ENCODE peak calls at places on chromosomes 12 and 14, in ten cellular contexts. B, U, Z, G, F, H, N, R, L and X are unnamed samples.

GRCh38 chr12:103546959-103547358 is 40.1 kb upstream of the STAB2 start:
- DNase-seq in F (no peak), Z (no peak), H (no peak), B (no peak), L (no peak), U (no peak), G (no peak), N (no peak), R (no peak), X (no peak)

GRCh38 chr12:45354399-45354798 is 138.5 kb downstream of the ANO6 start:
- DNase-seq in B (no peak), U (no peak), Z (no peak), R (no peak), H (no peak), N (no peak), L (no peak), G (no peak), F (no peak), X (no peak)

GRCh38 chr12:103249614-103250013 is 246.2 kb downstream of the C12orf42 start:
- DNase-seq in F (no peak), B (no peak), H (no peak), L (no peak), U (no peak), N (no peak), R (no peak), Z (no peak), G (no peak), X (no peak)

GRCh38 chr12:122871851-122872785 is 23.8 kb downstream of the VPS37B start:
- DNase-seq in N (no peak), L (no peak), R (peak), Z (peak), G (no peak), U (peak), F (peak), H (peak), B (peak), X (no peak)

GRCh38 chr12:69338120-69338859 is 9.9 kb upstream of the LYZ start:
- DNase-seq in N (no peak), F (no peak), Z (no peak), B (no peak), U (no peak), H (no peak), L (no peak), G (no peak), R (no peak), X (no peak)

GRCh38 chr12:93292213-93292612 is 85.5 kb upstream of the NUDT4 start:
- DNase-seq in F (no peak), Z (no peak), G (no peak), R (no peak), N (no peak), U (no peak), H (no peak), B (no peak), L (no peak), X (no peak)

GRCh38 chr12:11581179-11581755 is 68.2 kb upstream of the ETV6 start:
- DNase-seq in L (peak), R (peak), U (peak), G (no peak), N (peak), B (peak), F (peak), Z (peak), H (peak), X (peak)

GRCh38 chr12:12901158-12901791 is 9.9 kb downstream of the GPRC5A start:
- DNase-seq in N (no peak), B (peak), H (peak), F (peak), L (no peak), R (no peak), U (peak), G (no peak), Z (peak), X (no peak)

GRCh38 chr12:47152095-47152494 is 72.3 kb upstream of the AMIGO2 start:
- DNase-seq in N (no peak), U (no peak), L (no peak), H (no peak), B (no peak), Z (no peak), R (no peak), F (no peak), G (no peak), X (no peak)

GRCh38 chr12:122789637-122790036 is 15.3 kb downstream of the CCDC62 start:
- DNase-seq in N (no peak), R (no peak), B (no peak), U (no peak), L (no peak), G (no peak), H (no peak), F (no peak), Z (no peak), X (no peak)

GRCh38 chr12:125218952-125219351 is 153.7 kb downstream of the AACS start:
- DNase-seq in L (no peak), F (peak), H (no peak), Z (no peak), U (no peak), N (no peak), R (no peak), B (no peak), G (no peak), X (no peak)

GRCh38 chr12:33605776-33606175 is 166.2 kb upstream of the SYT10 start:
- DNase-seq in U (no peak), G (no peak), R (no peak), N (no peak), L (no peak), B (no peak), H (peak), Z (no peak), F (peak), X (no peak)

GRCh38 chr12:50246873-50247612 is 36.3 kb downstream of the LIMA1 start:
- DNase-seq in G (no peak), N (peak), B (peak), L (no peak), U (peak), H (peak), F (peak), R (peak), Z (peak), X (peak)

GRCh38 chr14:24268225-24268624 is 3.2 kb downstream of the RABGGTA start:
- DNase-seq in B (no peak), U (no peak), F (no peak), R (no peak), G (no peak), H (no peak), L (no peak), N (no peak), Z (no peak), X (no peak)

GRCh38 chr12:31029466-31029865 is 44.2 kb upstream of the DDX11 start:
- DNase-seq in L (no peak), F (no peak), G (no peak), N (no peak), B (no peak), R (no peak), H (no peak), Z (no peak), U (no peak), X (no peak)

GRCh38 chr14:58428011-58428807 is 690 bp downstream of the KIAA0586 start:
- DNase-seq in R (peak), Z (peak), B (peak), H (peak), F (peak), L (no peak), U (peak), N (peak), G (no peak), X (peak)

GRCh38 chr14:55578511-55578910 is 1.5 kb upstream of the KTN1 start:
- DNase-seq in H (no peak), G (no peak), B (no peak), U (no peak), R (no peak), L (no peak), N (no peak), F (no peak), Z (no peak), X (no peak)

GRCh38 chr12:19799886-19800602 is 360.8 kb downstream of the AEBP2 start:
- DNase-seq in B (no peak), L (no peak), F (no peak), N (peak), U (peak), Z (no peak), G (no peak), H (peak), R (no peak), X (no peak)

GRCh38 chr12:107225626-107226025 is 132.3 kb upstream of the CRY1 start:
- DNase-seq in L (no peak), N (peak), H (peak), F (peak), U (peak), G (no peak), R (no peak), B (no peak), Z (no peak), X (no peak)

GRCh38 chr12:13436696-13437391 is 240.3 kb downstream of the EMP1 start:
- DNase-seq in B (no peak), F (peak), H (peak), L (no peak), G (no peak), R (no peak), N (no peak), Z (no peak), U (peak), X (no peak)

GRCh38 chr14:73261075-73261474 is 23.8 kb downstream of the PAPLN start:
- DNase-seq in Z (no peak), H (no peak), F (no peak), L (no peak), R (no peak), G (no peak), N (no peak), U (no peak), B (no peak), X (no peak)

GRCh38 chr12:102343361-102344121 is 136.8 kb downstream of the IGF1 start:
- DNase-seq in G (no peak), L (no peak), N (no peak), B (no peak), H (peak), F (peak), R (no peak), Z (no peak), U (peak), X (no peak)

GRCh38 chr12:60935981-60936761 is 1324.0 kb upstream of the USP15 start:
- DNase-seq in F (no peak), R (no peak), N (no peak), G (no peak), U (no peak), H (no peak), L (no peak), B (no peak), Z (no peak), X (no peak)

GRCh38 chr12:124745891-124746570 is 117.6 kb downstream of the SCARB1 start:
- DNase-seq in L (no peak), N (peak), G (peak), F (peak), R (peak), B (peak), Z (peak), U (peak), H (peak), X (peak)

GRCh38 chr14:37436519-37436918 is 158.5 kb downstream of the FOXA1 start:
- DNase-seq in L (no peak), B (no peak), U (no peak), N (no peak), G (no peak), Z (no peak), F (no peak), R (no peak), H (no peak), X (no peak)

GRCh38 chr12:86118161-86118560 is 138.0 kb downstream of the MGAT4C start:
- DNase-seq in F (no peak), Z (no peak), H (no peak), G (no peak), N (no peak), U (no peak), B (no peak), L (no peak), R (no peak), X (no peak)

GRCh38 chr12:11746024-11746771 is 96.7 kb downstream of the ETV6 start:
- DNase-seq in N (no peak), Z (no peak), G (no peak), B (no peak), U (peak), R (no peak), H (peak), L (no peak), F (peak), X (no peak)

GRCh38 chr14:52013984-52014600 is 24.7 kb downstream of the RTRAF start:
- DNase-seq in N (no peak), L (no peak), F (no peak), G (no peak), Z (no peak), H (no peak), R (peak), U (no peak), B (no peak), X (no peak)